ENCODE peak calls at places on chromosomes 6 and 20, in seven cellular contexts. B is stomach, K is B cell, Z is fibroblast of pulmonary artery, P is cardiac fibroblast, E is lung, H is HFFc6. G is an unnamed sample.

GRCh38 chr6:18632670-18633410 is 245.7 kb downstream of the RNF144B start:
- DNase-seq in E (no peak), P (peak), Z (peak), K (no peak), H (peak), B (no peak), G (no peak)

GRCh38 chr6:142417331-142417750 is 115.5 kb downstream of the ADGRG6 start:
- DNase-seq in K (no peak), H (no peak), E (no peak), Z (no peak), P (no peak), B (no peak), G (no peak)

GRCh38 chr6:125511809-125512341 is 210.1 kb upstream of the HDDC2 start:
- DNase-seq in E (no peak), H (peak), K (no peak), Z (peak), B (no peak), P (peak), G (no peak)

GRCh38 chr6:84193140-84193708 is 34.2 kb downstream of the CEP162 start:
- DNase-seq in H (peak), P (peak), E (no peak), Z (peak), K (no peak), B (no peak), G (no peak)

GRCh38 chr6:40379811-40380210 is 207.4 kb downstream of the LRFN2 start:
- DNase-seq in P (no peak), E (no peak), B (no peak), Z (no peak), H (no peak), K (no peak), G (no peak)

GRCh38 chr20:21839982-21840381 is 134.5 kb downstream of the PAX1 start:
- DNase-seq in P (no peak), K (no peak), H (no peak), E (no peak), B (no peak), Z (no peak), G (no peak)

GRCh38 chr6:85118233-85118632 is 331.6 kb upstream of the NT5E start:
- DNase-seq in Z (no peak), H (no peak), P (no peak), E (no peak), K (no peak), B (no peak), G (no peak)

GRCh38 chr6:106184629-106185028 is 98.5 kb downstream of the PRDM1 start:
- DNase-seq in Z (no peak), B (no peak), K (no peak), H (no peak), P (no peak), E (no peak), G (no peak)

GRCh38 chr6:3568396-3569082 is 111.7 kb upstream of the SLC22A23 start:
- DNase-seq in Z (peak), P (peak), E (no peak), K (no peak), H (no peak), B (no peak), G (no peak)

GRCh38 chr6:166629628-166630027 is 2.6 kb upstream of the RPS6KA2 start:
- DNase-seq in Z (peak), P (peak), K (no peak), E (no peak), B (no peak), H (peak), G (no peak)

GRCh38 chr6:32472781-32473377 is 33.2 kb downstream of the HLA-DRA start:
- DNase-seq in E (no peak), B (no peak), Z (no peak), K (no peak), H (no peak), P (no peak), G (no peak)

DNA sequence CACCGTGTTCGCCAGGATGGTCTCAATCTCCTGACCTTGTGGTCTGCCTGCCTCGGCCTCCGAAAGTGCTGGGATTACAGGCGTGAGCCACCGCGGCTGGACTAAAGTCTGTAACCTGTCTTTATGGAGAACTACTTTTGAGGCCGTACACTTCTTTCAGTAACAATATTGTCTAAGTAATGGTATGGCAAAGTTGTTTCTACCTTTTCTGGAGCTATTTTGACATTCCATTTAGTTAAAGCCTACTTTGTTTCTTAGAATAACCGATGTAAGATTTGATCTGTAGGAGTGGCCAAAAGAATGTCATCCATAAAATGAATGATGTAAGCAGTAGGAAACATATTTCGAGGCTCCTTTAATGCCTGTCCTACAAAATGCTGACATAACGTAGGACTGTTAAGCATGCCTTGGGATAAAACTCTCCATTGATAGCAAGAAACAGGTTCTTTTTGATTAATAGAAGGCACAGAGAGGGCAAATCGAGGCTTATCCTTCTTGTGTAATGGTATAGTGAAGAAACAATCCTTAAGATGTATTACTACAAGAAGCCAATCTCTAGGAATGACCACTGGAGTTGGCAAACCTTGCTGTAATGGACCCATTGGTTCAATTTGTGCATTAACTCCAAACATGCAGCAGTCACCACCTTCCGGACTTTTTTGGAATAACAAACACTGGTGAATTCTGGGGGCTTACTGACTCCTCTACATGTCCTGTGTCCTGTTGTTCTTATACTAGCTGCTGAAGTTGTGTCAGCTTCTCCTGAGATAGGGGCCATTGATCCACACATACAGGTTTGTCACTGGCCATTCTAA is 35.9 kb downstream of the HLA-DRA start:
- DNase-seq in P (no peak), H (no peak), B (no peak), E (no peak), Z (no peak), K (no peak), G (no peak)
- TF ChIP-seq CTCF in P (no peak), H (no peak), B (no peak), E (no peak), Z (no peak), K (no peak), G (no peak)

GRCh38 chr6:21798468-21798867 is 204.9 kb downstream of the SOX4 start:
- DNase-seq in H (no peak), B (no peak), E (no peak), P (no peak), Z (no peak), K (no peak), G (no peak)
- TF ChIP-seq CTCF in H (no peak), B (no peak), E (no peak), P (no peak), Z (no peak), K (no peak), G (no peak)

GRCh38 chr6:27720607-27721580 is 191.3 kb downstream of the OR2B2 start:
- DNase-seq in K (no peak), H (peak), P (peak), Z (peak), B (no peak), E (no peak), G (peak)
- TF ChIP-seq CTCF in K (no peak), H (no peak), P (no peak), Z (no peak), B (no peak), E (no peak), G (peak)

DNA sequence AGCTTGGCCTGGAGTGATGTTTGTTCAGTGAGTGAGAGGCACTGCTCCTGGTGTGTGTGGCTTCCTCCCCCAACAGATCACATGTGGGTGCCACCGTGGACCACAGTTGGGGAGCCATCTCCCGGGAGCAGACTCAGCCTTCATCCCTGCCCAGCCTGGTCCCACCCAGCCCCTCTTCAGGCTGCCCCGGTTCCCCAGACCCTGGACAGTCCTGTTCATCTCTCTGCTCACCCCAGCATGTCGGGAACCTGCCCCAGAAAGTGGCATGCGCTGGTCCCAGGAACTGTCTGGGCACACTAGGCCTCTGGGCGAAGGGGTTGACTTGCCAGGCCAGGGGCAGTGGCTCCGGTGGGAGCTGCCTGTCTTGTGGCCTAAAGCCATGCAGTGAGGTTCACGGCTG is 21.5 kb upstream of the PPP1R3G start:
- DNase-seq in H (no peak), P (no peak), Z (no peak), B (no peak), K (no peak), E (no peak), G (no peak)
- TF ChIP-seq CTCF in H (no peak), P (no peak), Z (no peak), B (no peak), K (no peak), E (no peak), G (no peak)

GRCh38 chr6:12288844-12289654 is 1.1 kb upstream of the EDN1 start:
- DNase-seq in E (peak), Z (peak), B (peak), H (peak), P (peak), K (peak), G (peak)

GRCh38 chr6:12291083-12291784 is 1.1 kb downstream of the EDN1 start:
- DNase-seq in K (no peak), P (no peak), E (no peak), Z (no peak), H (no peak), B (no peak), G (peak)

GRCh38 chr6:12290490-12290820 is 294 bp downstream of the EDN1 start:
- DNase-seq in E (no peak), Z (no peak), P (no peak), H (no peak), B (no peak), K (no peak), G (no peak)

GRCh38 chr6:12288211-12288618 is 1.9 kb upstream of the EDN1 start:
- DNase-seq in K (no peak), P (no peak), E (no peak), B (peak), Z (no peak), H (no peak), G (no peak)

GRCh38 chr6:12289655-12290489 is at the start of gene EDN1:
- DNase-seq in E (peak), H (peak), B (peak), Z (peak), K (peak), P (peak), G (peak)
- TF ChIP-seq CTCF in E (no peak), H (peak), B (peak), Z (peak), K (peak), P (peak), G (peak)

DNA sequence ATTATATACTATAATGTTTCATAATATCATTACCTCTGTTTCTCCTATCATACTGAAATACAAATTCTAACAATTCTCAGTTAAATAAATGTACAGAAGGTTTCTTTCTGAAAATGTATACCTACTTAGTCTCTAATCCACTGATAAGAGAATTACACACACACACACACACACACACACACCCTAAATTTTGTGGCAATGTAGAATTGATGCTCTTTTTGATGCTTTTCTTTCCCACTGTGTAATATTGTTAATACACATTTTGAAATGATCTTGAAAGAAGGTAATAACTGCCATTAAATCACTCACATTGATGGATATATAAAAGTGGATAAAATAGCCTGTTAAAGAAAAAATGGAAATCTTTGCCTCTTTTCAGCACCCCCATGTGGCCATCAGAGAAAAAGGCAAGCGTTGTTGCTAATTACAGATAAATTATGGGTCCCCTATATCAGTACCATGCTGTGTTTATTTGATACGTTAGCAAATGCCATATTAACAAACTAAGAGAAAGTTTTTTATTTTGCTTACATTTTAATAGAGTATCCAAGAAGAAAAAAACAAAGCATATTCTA is 76.6 kb upstream of the VGLL2 start:
- DNase-seq in K (no peak), H (no peak), Z (no peak), B (no peak), E (no peak), P (no peak), G (no peak)
- TF ChIP-seq CTCF in K (no peak), H (peak), Z (no peak), B (no peak), E (no peak), P (peak), G (peak)

GRCh38 chr6:36130672-36131516 is 581 bp downstream of the MAPK13 start:
- DNase-seq in H (no peak), Z (peak), K (peak), B (peak), P (peak), E (peak), G (peak)
- TF ChIP-seq CTCF in H (peak), Z (no peak), K (no peak), B (no peak), P (no peak), E (no peak), G (peak)

DNA sequence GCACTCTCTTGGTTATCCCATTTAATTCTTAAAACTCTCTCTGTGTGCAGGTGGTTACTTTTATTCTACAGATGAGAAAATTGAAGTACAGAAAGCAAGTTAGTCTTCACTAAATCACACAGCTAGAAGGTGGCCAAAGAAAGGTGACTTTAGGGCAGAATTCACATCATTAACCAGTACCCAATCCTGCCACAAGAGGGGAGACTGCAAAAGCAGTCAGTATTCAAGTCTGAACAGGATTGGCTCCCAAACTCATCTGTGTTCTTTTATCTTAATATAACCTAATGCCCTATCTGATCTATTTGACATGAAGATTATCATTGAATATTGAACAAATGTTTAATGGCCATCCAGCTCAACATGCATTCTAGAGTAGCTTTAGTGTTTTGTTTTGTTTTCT is 225.3 kb upstream of the FAM83B start:
- DNase-seq in Z (peak), E (no peak), P (peak), H (no peak), K (no peak), B (no peak), G (no peak)
- TF ChIP-seq CTCF in Z (peak), E (no peak), P (peak), H (no peak), K (no peak), B (no peak), G (no peak)

GRCh38 chr6:139372326-139373153 is 1.9 kb downstream of the CITED2 start:
- DNase-seq in B (no peak), P (peak), H (peak), Z (peak), E (no peak), K (no peak), G (no peak)

GRCh38 chr6:139373928-139374356 is 506 bp downstream of the CITED2 start:
- DNase-seq in E (no peak), K (no peak), Z (no peak), P (no peak), H (no peak), B (no peak), G (peak)

GRCh38 chr6:139371421-139372253 is 2.8 kb downstream of the CITED2 start:
- DNase-seq in Z (peak), K (no peak), H (peak), E (no peak), B (no peak), P (peak), G (no peak)

GRCh38 chr6:139374357-139375238 is at the start of gene CITED2:
- DNase-seq in E (peak), P (peak), K (peak), B (peak), H (peak), Z (peak), G (peak)

DNA sequence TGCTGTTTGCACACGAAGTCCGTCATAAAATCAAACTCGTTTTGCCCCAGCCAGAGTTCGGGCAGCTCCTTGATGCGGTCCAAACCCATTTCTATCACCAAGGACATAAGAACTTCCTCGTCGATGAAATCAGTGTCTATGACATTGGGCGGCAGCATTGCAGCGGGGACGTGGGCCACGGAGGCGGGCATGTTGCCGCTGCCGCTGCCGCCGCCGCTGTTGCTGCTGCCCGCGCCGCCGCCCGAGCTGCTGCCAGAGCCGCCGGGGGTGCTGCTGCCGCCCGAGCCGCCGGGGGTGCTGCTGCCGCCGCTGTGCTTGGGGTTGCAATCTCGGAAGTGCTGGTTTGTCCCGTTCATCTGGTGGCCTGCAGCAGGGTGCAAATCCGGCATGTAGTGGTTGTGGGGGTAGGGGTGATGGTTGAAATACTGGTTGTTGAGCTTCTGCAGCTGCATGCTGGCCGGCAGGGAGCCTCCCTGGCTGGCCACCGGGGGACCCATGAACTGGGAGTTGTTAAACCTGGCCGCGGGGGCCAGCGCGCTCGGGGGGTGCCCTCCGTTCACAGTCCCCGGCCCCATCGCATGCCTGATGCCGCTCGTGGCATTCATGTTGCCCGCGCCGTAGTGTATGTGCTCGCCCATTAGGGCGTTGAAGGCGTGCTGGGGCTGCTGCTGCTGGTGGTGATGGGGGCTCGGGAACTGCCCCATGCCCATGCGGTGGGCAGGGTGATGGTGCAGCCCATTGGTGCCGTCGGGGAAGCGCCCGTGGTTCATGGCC is 1.1 kb downstream of the CITED2 start:
- DNase-seq in H (peak), Z (peak), P (peak), E (peak), B (peak), K (peak), G (peak)
- TF ChIP-seq CTCF in H (peak), Z (no peak), P (peak), E (no peak), B (no peak), K (peak), G (peak)

GRCh38 chr20:37902504-37903313 is at the start of gene VSTM2L:
- DNase-seq in K (peak), B (peak), P (peak), H (peak), E (peak), Z (peak), G (peak)

GRCh38 chr20:37901667-37902503 is 1.0 kb upstream of the VSTM2L start:
- DNase-seq in E (peak), P (peak), H (peak), B (peak), Z (peak), K (peak), G (peak)

GRCh38 chr20:37904845-37905244 is 1.9 kb downstream of the VSTM2L start:
- DNase-seq in P (no peak), E (no peak), H (no peak), Z (no peak), K (no peak), B (no peak), G (no peak)

GRCh38 chr20:37904008-37904675 is 1.2 kb downstream of the VSTM2L start:
- DNase-seq in H (no peak), B (no peak), P (no peak), E (no peak), Z (no peak), K (no peak), G (no peak)

GRCh38 chr20:37903317-37904007 is 535 bp downstream of the VSTM2L start:
- DNase-seq in K (peak), B (no peak), P (no peak), H (no peak), Z (no peak), E (no peak), G (peak)
- TF ChIP-seq CTCF in K (peak), B (no peak), P (no peak), H (peak), Z (no peak), E (no peak), G (peak)